ENCODE peak calls at places on chromosomes 1 and 21, in eight cellular contexts. F, I, O, Q, C, R, Z and H are unnamed samples.
A peak's percentile ranks its signal among the peaks of the same experiment; 100 is the strongest.

GRCh38 chr1:45518910-45519309 is 2.8 kb downstream of the PRDX1 start:
- DNase-seq in C (no peak), R (no peak), Q (no peak), I (no peak), O (no peak), F (no peak), Z (no peak), H (no peak)

GRCh38 chr1:25661043-25661807 is 44.6 kb downstream of the MAN1C1 start:
- DNase-seq in Z (no peak), F (no peak), C (no peak), Q (no peak), R (no peak), O (no peak), I (no peak), H (no peak)

GRCh38 chr1:53430779-53431178 is 28.4 kb upstream of the DMRTB1 start:
- DNase-seq in O (no peak), C (no peak), F (no peak), Z (no peak), R (no peak), I (no peak), Q (no peak), H (no peak)

GRCh38 chr1:43383449-43383848 is 6.2 kb downstream of the MED8 start:
- DNase-seq in C (no peak), O (no peak), F (no peak), R (no peak), Q (no peak), I (no peak), Z (no peak), H (no peak)

GRCh38 chr1:70627910-70628309 is 216.8 kb downstream of the CTH start:
- DNase-seq in R (no peak), C (no peak), I (no peak), Z (no peak), Q (peak; percentile 1), O (no peak), F (no peak), H (no peak)

GRCh38 chr1:64327119-64327518 is 123.7 kb downstream of the UBE2U start:
- DNase-seq in I (no peak), C (no peak), Q (no peak), R (no peak), O (no peak), F (no peak), Z (no peak), H (no peak)

GRCh38 chr1:37817481-37817880 is 9.5 kb upstream of the YRDC start:
- DNase-seq in R (no peak), Q (peak; percentile 14), O (no peak), C (no peak), Z (no peak), F (no peak), I (no peak), H (no peak)

GRCh38 chr21:27213328-27213727 is 246.4 kb upstream of the ADAMTS5 start:
- DNase-seq in F (no peak), C (no peak), O (no peak), Z (no peak), I (no peak), R (no peak), Q (no peak), H (no peak)

GRCh38 chr1:156618853-156619581 is at the start of gene HAPLN2:
- DNase-seq in I (no peak), F (no peak), C (peak; percentile 32), Z (peak; percentile 36), R (no peak), Q (peak; percentile 50), O (no peak), H (peak; percentile 73)

GRCh38 chr1:83746234-83746633 is 252.7 kb downstream of the TTLL7 start:
- DNase-seq in C (no peak), F (no peak), R (no peak), Z (no peak), Q (no peak), I (no peak), O (no peak), H (no peak)

GRCh38 chr1:225474986-225475820 is 47.4 kb upstream of the LBR start:
- DNase-seq in R (peak; percentile 48), C (peak; percentile 72), Z (peak; percentile 67), Q (peak; percentile 64), O (peak; percentile 88), I (peak; percentile 80), F (peak; percentile 96), H (peak; percentile 84)

GRCh38 chr1:174836543-174836942 is 163.2 kb upstream of the CACYBP start:
- DNase-seq in C (no peak), Q (no peak), F (no peak), R (no peak), O (no peak), I (no peak), Z (no peak), H (no peak)

GRCh38 chr1:55959136-55959548 is 620.2 kb downstream of the PLPP3 start:
- DNase-seq in O (no peak), C (no peak), I (no peak), R (no peak), Q (no peak), F (no peak), Z (no peak), H (no peak)

GRCh38 chr1:154726443-154726842 is 118.5 kb upstream of the ADAR start:
- DNase-seq in Z (no peak), F (no peak), I (no peak), R (no peak), C (no peak), Q (no peak), O (no peak), H (no peak)

GRCh38 chr1:247576514-247576913 is 11.6 kb upstream of the OR2G2 start:
- DNase-seq in Q (peak; percentile 5), R (no peak), Z (no peak), F (no peak), C (no peak), I (no peak), O (no peak), H (no peak)
- TF ChIP-seq CTCF in Q (no peak), R (no peak), Z (peak; percentile 61), F (peak; percentile 36), C (peak; percentile 55), I (peak; percentile 36), O (peak; percentile 16), H (peak; percentile 33)

DNA sequence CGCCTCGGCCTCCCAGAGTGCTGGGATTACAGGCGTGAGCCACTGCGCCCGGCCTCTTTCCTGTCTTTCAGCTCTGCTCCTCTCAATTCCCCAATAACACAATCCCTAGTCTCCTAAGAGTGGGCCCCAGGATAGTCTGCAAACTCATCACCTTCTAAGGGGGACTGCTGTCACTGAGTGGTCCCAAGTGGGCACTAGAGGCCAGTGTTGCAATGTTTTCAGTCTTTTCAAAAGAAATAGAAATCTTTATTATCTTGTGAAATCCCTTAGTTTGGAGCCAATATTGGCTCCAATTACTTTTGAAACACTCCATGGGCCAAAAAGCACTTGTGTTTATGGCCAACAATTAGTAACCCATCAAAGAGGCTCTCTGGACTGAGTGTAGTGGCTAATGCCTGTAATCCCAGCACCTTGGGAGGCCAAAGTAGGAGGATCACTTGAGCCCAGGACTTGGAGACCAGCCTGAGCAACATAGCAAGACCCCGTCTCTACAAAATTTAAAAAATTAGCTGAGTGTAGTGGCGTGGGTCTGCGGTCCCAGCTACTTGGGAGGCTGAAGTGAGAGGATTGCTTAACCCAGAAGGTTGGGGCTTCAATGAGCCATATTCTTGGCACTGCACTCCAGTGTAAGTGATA is 28.6 kb upstream of the ZNF697 start:
- DNase-seq in F (no peak), O (no peak), Q (no peak), R (peak; percentile 57), Z (no peak), I (no peak), C (no peak), H (no peak)
- TF ChIP-seq CTCF in F (no peak), O (no peak), Q (no peak), R (no peak), Z (peak; percentile 27), I (no peak), C (no peak), H (no peak)

GRCh38 chr1:110673197-110673701 is 1.5 kb downstream of the KCNA3 start:
- DNase-seq in F (peak; percentile 75), Q (no peak), C (no peak), O (peak; percentile 47), R (no peak), Z (peak; percentile 10), I (no peak), H (no peak)

GRCh38 chr1:110672753-110673108 is 2.0 kb downstream of the KCNA3 start:
- DNase-seq in O (no peak), I (no peak), F (no peak), C (no peak), R (no peak), Q (no peak), Z (peak; percentile 29), H (no peak)

GRCh38 chr1:110671323-110671722 is 3.4 kb downstream of the KCNA3 start:
- DNase-seq in O (no peak), C (no peak), Z (no peak), I (no peak), R (no peak), F (no peak), Q (no peak), H (no peak)

GRCh38 chr1:110673805-110674336 is 869 bp downstream of the KCNA3 start:
- DNase-seq in F (no peak), R (no peak), Z (peak; percentile 18), I (peak; percentile 49), Q (no peak), C (no peak), O (no peak), H (no peak)

GRCh38 chr1:110672001-110672752 is 2.6 kb downstream of the KCNA3 start:
- DNase-seq in F (no peak), I (no peak), C (no peak), Z (peak; percentile 59), Q (no peak), R (no peak), O (no peak), H (no peak)
- TF ChIP-seq CTCF in F (no peak), I (no peak), C (no peak), Z (no peak), Q (no peak), R (no peak), O (no peak), H (no peak)

DNA sequence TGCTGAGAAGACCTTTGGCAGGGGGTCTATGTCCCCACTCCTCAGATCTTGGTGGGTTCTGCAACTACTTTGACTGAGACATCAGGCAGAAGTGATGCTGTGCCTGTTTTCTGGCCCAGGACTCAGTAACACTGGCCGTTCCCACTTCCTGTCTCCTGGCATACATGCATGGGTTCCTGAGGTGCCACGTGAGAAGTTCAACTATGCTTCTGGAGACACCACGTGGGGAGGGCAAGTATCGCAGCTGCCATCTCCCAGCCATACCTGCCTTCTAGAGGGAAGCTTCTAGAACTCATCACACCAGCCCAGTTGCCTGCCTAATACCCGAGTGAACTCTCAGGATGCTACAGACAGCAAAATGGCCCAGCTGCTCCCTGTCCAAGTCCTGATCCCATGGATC is 65.8 kb downstream of the TRABD2B start:
- DNase-seq in C (no peak), I (no peak), F (no peak), R (no peak), Q (peak; percentile 30), O (no peak), Z (peak; percentile 46), H (no peak)
- TF ChIP-seq CTCF in C (peak; percentile 18), I (peak; percentile 34), F (peak; percentile 22), R (peak; percentile 28), Q (no peak), O (no peak), Z (peak; percentile 56), H (no peak)

GRCh38 chr1:172745014-172745413 is 86.1 kb downstream of the FASLG start:
- DNase-seq in Q (peak; percentile 79), F (no peak), I (no peak), O (no peak), C (no peak), Z (peak; percentile 69), R (no peak), H (peak; percentile 48)
- TF ChIP-seq CTCF in Q (peak; percentile 87), F (peak; percentile 78), I (peak; percentile 64), O (peak; percentile 49), C (peak; percentile 71), Z (peak; percentile 91), R (peak; percentile 42), H (peak; percentile 53)